ENCODE peak calls at places on chromosomes 13 and 19, in eight cellular contexts. V, F, E, G, B, D, I and N are unnamed samples.

GRCh38 chr19:1110809-1111640 is 7.2 kb downstream of the GPX4 start:
- DNase-seq in V (no peak), F (no peak), E (no peak), G (no peak), B (peak; percentile 59), D (no peak), I (no peak), N (no peak)

GRCh38 chr19:6424190-6424938 is at the start of gene KHSRP:
- DNase-seq in V (peak; percentile 66), F (peak; percentile 98), E (peak; percentile 13), G (peak; percentile 79), B (peak; percentile 42), D (peak; percentile 44), I (no peak), N (peak; percentile 22)

GRCh38 chr19:5907216-5907615 is 2.5 kb downstream of the VMAC start:
- DNase-seq in V (no peak), F (no peak), E (no peak), G (no peak), B (no peak), D (no peak), I (no peak), N (no peak)

GRCh38 chr13:101150998-101151397 is 265.3 kb downstream of the NALCN start:
- DNase-seq in V (no peak), F (peak; percentile 17), E (no peak), G (no peak), B (peak; percentile 67), D (no peak), I (no peak), N (no peak)

GRCh38 chr13:105573134-105573533 is 962.3 kb downstream of the EFNB2 start:
- DNase-seq in V (no peak), F (no peak), E (no peak), G (no peak), B (no peak), D (no peak), I (no peak), N (no peak)

GRCh38 chr13:28463481-28463880 is 31.4 kb downstream of the FLT1 start:
- DNase-seq in V (no peak), F (no peak), E (no peak), G (no peak), B (no peak), D (no peak), I (peak; percentile 31), N (no peak)

GRCh38 chr19:2478324-2478755 is 2.4 kb downstream of the GADD45B start:
- DNase-seq in V (peak; percentile 72), F (peak; percentile 63), E (peak; percentile 66), G (peak; percentile 83), B (peak; percentile 87), D (peak; percentile 55), I (peak; percentile 79), N (peak; percentile 48)

GRCh38 chr13:20124303-20124702 is 36.5 kb downstream of the GJA3 start:
- DNase-seq in V (no peak), F (no peak), E (no peak), G (no peak), B (peak; percentile 68), D (no peak), I (no peak), N (no peak)

GRCh38 chr13:113058988-113059850 is 46.4 kb upstream of the F7 start:
- DNase-seq in V (no peak), F (no peak), E (no peak), G (peak; percentile 41), B (peak; percentile 6), D (no peak), I (no peak), N (no peak)

GRCh38 chr19:2949939-2950285 is 5.1 kb upstream of the ZNF77 start:
- DNase-seq in V (no peak), F (peak; percentile 72), E (no peak), G (no peak), B (peak; percentile 32), D (peak; percentile 67), I (peak; percentile 58), N (no peak)

GRCh38 chr13:66427330-66427990 is 802.7 kb downstream of the PCDH9 start:
- DNase-seq in V (no peak), F (no peak), E (no peak), G (no peak), B (no peak), D (no peak), I (no peak), N (no peak)

GRCh38 chr19:11931513-11931912 is 6.6 kb downstream of the ZNF700 start:
- DNase-seq in V (no peak), F (no peak), E (no peak), G (no peak), B (no peak), D (no peak), I (no peak), N (no peak)
- H3K9me3 ChIP-seq in V (no peaks in the 10 kb centered on the region), F (peaks cover 8% of the 10 kb centered on the region), E (no peaks in the 10 kb centered on the region), G (peaks cover 4% of the 10 kb centered on the region), B (no peaks in the 10 kb centered on the region), D (no peaks in the 10 kb centered on the region), I (no peaks in the 10 kb centered on the region), N (no peaks in the 10 kb centered on the region)

GRCh38 chr19:19721896-19722295 is 11.0 kb downstream of the ZNF14 start:
- DNase-seq in V (no peak), F (no peak), E (no peak), G (no peak), B (no peak), D (no peak), I (no peak), N (no peak)

DNA sequence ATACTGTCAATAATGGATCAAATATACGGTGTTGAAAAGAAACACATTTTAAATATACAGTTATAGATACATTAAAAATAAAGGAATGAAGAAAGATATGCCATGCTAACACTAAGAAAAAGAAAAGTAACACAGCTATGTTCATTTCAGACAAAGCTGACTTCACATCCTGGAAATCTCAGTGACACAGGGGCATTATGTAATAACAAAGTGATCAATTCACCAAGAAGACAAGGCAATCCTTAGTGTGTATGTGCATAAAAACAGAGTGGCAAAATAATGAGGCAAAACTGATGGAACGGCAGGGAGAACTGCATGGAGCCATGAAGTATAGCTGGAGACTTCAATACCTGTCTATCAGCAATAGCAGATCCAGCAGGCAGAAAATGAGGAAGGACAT is 13.1 kb downstream of the ZNF14 start:
- DNase-seq in V (no peak), F (no peak), E (no peak), G (no peak), B (no peak), D (no peak), I (no peak), N (no peak)
- H3K9me3 ChIP-seq in V (peaks cover 11% of the 10 kb centered on the region), F (peaks cover 42% of the 10 kb centered on the region), E (no peaks in the 10 kb centered on the region), G (peaks cover 19% of the 10 kb centered on the region), B (peaks cover 16% of the 10 kb centered on the region), D (peaks cover 74% of the 10 kb centered on the region), I (peaks cover 6% of the 10 kb centered on the region), N (peaks cover 38% of the 10 kb centered on the region)

GRCh38 chr19:50043967-50044366 is 18.2 kb downstream of the ZNF473 start:
- DNase-seq in V (no peak), F (no peak), E (no peak), G (no peak), B (no peak), D (no peak), I (no peak), N (no peak)

GRCh38 chr19:50044922-50045321 is 19.1 kb downstream of the ZNF473 start:
- DNase-seq in V (no peak), F (no peak), E (no peak), G (no peak), B (no peak), D (no peak), I (no peak), N (no peak)

GRCh38 chr19:50042363-50043024 is 16.7 kb downstream of the ZNF473 start:
- DNase-seq in V (no peak), F (no peak), E (no peak), G (no peak), B (no peak), D (no peak), I (no peak), N (no peak)

GRCh38 chr19:50039968-50040367 is 14.2 kb downstream of the ZNF473 start:
- DNase-seq in V (no peak), F (no peak), E (no peak), G (no peak), B (peak; percentile 73), D (no peak), I (peak; percentile 62), N (no peak)

GRCh38 chr19:50040967-50041366 is 15.2 kb downstream of the ZNF473 start:
- DNase-seq in V (no peak), F (no peak), E (no peak), G (no peak), B (no peak), D (no peak), I (peak; percentile 8), N (no peak)
- H3K9me3 ChIP-seq in V (peaks cover 16% of the 10 kb centered on the region), F (peaks cover 9% of the 10 kb centered on the region), E (no peaks in the 10 kb centered on the region), G (peaks cover 17% of the 10 kb centered on the region), B (no peaks in the 10 kb centered on the region), D (peaks cover 18% of the 10 kb centered on the region), I (peaks cover 4% of the 10 kb centered on the region), N (peaks cover 6% of the 10 kb centered on the region)

GRCh38 chr19:52566121-52566520 is 4.0 kb upstream of the ZNF701 start:
- DNase-seq in V (no peak), F (no peak), E (no peak), G (no peak), B (no peak), D (no peak), I (no peak), N (no peak)
- H3K9me3 ChIP-seq in V (no peaks in the 10 kb centered on the region), F (no peaks in the 10 kb centered on the region), E (no peaks in the 10 kb centered on the region), G (peaks cover 6% of the 10 kb centered on the region), B (no peaks in the 10 kb centered on the region), D (no peaks in the 10 kb centered on the region), I (peaks cover 3% of the 10 kb centered on the region), N (peaks cover 16% of the 10 kb centered on the region)

GRCh38 chr13:76983676-76984075 is 8.2 kb upstream of the CLN5 start:
- DNase-seq in V (no peak), F (no peak), E (no peak), G (no peak), B (no peak), D (no peak), I (no peak), N (no peak)
- H3K9me3 ChIP-seq in V (no peaks in the 10 kb centered on the region), F (no peaks in the 10 kb centered on the region), E (no peaks in the 10 kb centered on the region), G (no peaks in the 10 kb centered on the region), B (no peaks in the 10 kb centered on the region), D (no peaks in the 10 kb centered on the region), I (no peaks in the 10 kb centered on the region), N (no peaks in the 10 kb centered on the region)

GRCh38 chr19:11780431-11781020 is 13.7 kb downstream of the ZNF441 start:
- DNase-seq in V (no peak), F (no peak), E (no peak), G (no peak), B (no peak), D (no peak), I (no peak), N (no peak)
- H3K9me3 ChIP-seq in V (peaks cover 4% of the 10 kb centered on the region), F (peaks cover 53% of the 10 kb centered on the region), E (no peaks in the 10 kb centered on the region), G (peaks cover 26% of the 10 kb centered on the region), B (peaks cover 25% of the 10 kb centered on the region), D (peaks cover 46% of the 10 kb centered on the region), I (peaks cover 7% of the 10 kb centered on the region), N (peaks cover 52% of the 10 kb centered on the region)

DNA sequence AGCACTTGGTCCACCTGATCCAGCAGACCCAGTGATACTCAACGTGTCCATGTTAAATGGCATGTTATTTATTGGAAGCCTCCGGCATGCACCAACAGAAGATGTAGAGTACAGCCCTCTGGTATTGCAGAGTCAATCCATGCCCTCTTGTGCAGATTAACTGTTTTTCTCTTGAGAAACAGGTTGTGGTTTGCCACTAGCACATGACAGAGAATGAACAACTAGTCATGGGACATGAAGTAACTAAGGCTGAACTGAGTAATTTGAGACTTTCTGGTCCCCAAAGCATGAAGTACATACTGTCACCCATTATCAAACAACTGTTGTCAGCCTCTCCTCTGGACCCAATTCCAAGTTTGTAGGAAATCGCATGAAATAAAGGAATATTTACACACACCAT is 3.2 kb downstream of the ZNF562 start:
- DNase-seq in V (no peak), F (no peak), E (no peak), G (no peak), B (no peak), D (no peak), I (no peak), N (no peak)
- H3K9me3 ChIP-seq in V (no peaks in the 10 kb centered on the region), F (peaks cover 17% of the 10 kb centered on the region), E (no peaks in the 10 kb centered on the region), G (peaks cover 2% of the 10 kb centered on the region), B (peaks cover 9% of the 10 kb centered on the region), D (peaks cover 8% of the 10 kb centered on the region), I (no peaks in the 10 kb centered on the region), N (peaks cover 4% of the 10 kb centered on the region)